ENCODE peak calls at places on chromosomes 3 and 15, in seven cellular contexts. K is stimulated activated CD4-positive, alpha-beta T cell treated with anti-CD3 and anti-CD28 coated beads, TNF-alpha, amount 100 ng/mL, for 24 hours; W is WTC11; N is activated CD4-positive, alpha-beta T cell treated with anti-CD3 and anti-CD28 coated beads, Interleukin-2, amount 50 U/mL, for 24 hours; D is EL; A is GM06990; Q is left ventricle myocardium superior. E is an unnamed sample.

GRCh38 chr3:69084326-69084667 is 440 bp upstream of the ARL6IP5 start:
- DNase-seq in K (no peak), N (no peak), A (no peak), D (peak), Q (no peak), W (no peak), E (no peak)

GRCh38 chr3:147655236-147655635 is 246.1 kb downstream of the ZIC1 start:
- DNase-seq in Q (no peak), D (peak), W (no peak), N (no peak), A (no peak), K (no peak), E (no peak)

GRCh38 chr3:46406786-46407611 is at the start of the genes CCR5AS and CCRL2:
- DNase-seq in K (no peak), N (peak), D (peak), Q (peak), W (no peak), A (peak), E (peak)

GRCh38 chr3:40524222-40524570 is 564 bp upstream of the ZNF621 start:
- DNase-seq in N (no peak), K (no peak), Q (no peak), D (no peak), A (no peak), W (no peak), E (no peak)

GRCh38 chr15:44550256-44550655 is 13.3 kb downstream of the EIF3J start:
- DNase-seq in W (no peak), A (no peak), K (no peak), Q (no peak), N (no peak), D (peak), E (no peak)

GRCh38 chr3:69368129-69368741 is 17.7 kb downstream of the FRMD4B start:
- DNase-seq in W (no peak), K (no peak), D (peak), Q (no peak), N (no peak), A (peak), E (peak)

GRCh38 chr15:36372968-36373367 is 206.5 kb upstream of the CDIN1 start:
- DNase-seq in Q (no peak), K (no peak), A (no peak), N (no peak), W (no peak), D (no peak), E (no peak)

GRCh38 chr15:48803877-48804276 is 7.0 kb downstream of the CEP152 start:
- DNase-seq in Q (no peak), K (no peak), W (no peak), A (no peak), D (peak), N (no peak), E (no peak)

GRCh38 chr3:173411288-173412064 is 13.9 kb downstream of the NLGN1 start:
- DNase-seq in W (no peak), D (peak), K (no peak), A (no peak), N (no peak), Q (no peak), E (no peak)

GRCh38 chr3:134485075-134485536 is 679 bp downstream of the ANAPC13 start:
- DNase-seq in D (no peak), W (no peak), Q (no peak), N (peak), K (no peak), A (no peak), E (peak)

GRCh38 chr3:27253831-27254230 is 115.4 kb downstream of the NEK10 start:
- DNase-seq in N (no peak), K (no peak), W (peak), D (peak), Q (no peak), A (no peak), E (peak)

GRCh38 chr3:41574900-41575299 is 375.6 kb downstream of the CTNNB1 start:
- DNase-seq in N (no peak), D (no peak), W (no peak), Q (no peak), K (no peak), A (no peak), E (no peak)

GRCh38 chr3:195030791-195031321 is 240.1 kb downstream of the XXYLT1 start:
- DNase-seq in D (peak), Q (no peak), K (no peak), A (no peak), N (no peak), W (no peak), E (no peak)

GRCh38 chr3:175552929-175553328 is 693.8 kb downstream of the NAALADL2 start:
- DNase-seq in D (no peak), Q (no peak), K (no peak), A (no peak), W (no peak), N (no peak), E (no peak)

GRCh38 chr15:57205999-57206398 is 170.3 kb upstream of the CGNL1 start:
- DNase-seq in D (no peak), W (no peak), K (no peak), N (no peak), Q (no peak), A (no peak), E (no peak)

GRCh38 chr3:1118074-1118473 is 25.2 kb downstream of the CNTN6 start:
- DNase-seq in A (no peak), W (no peak), D (no peak), K (no peak), Q (no peak), N (no peak), E (no peak)

GRCh38 chr3:106850429-106850828 is 526.8 kb upstream of the CCDC54 start:
- DNase-seq in Q (no peak), D (peak), K (no peak), A (no peak), N (no peak), W (no peak), E (no peak)

GRCh38 chr15:42704492-42704926 is 32.4 kb downstream of the CDAN1 start:
- DNase-seq in D (peak), A (peak), N (peak), Q (peak), K (peak), W (peak), E (peak)

GRCh38 chr3:30343067-30343831 is 263.2 kb upstream of the TGFBR2 start:
- DNase-seq in N (no peak), D (no peak), K (no peak), Q (no peak), W (no peak), A (no peak), E (no peak)

GRCh38 chr3:111764645-111765091 is 94.4 kb upstream of the PHLDB2 start:
- DNase-seq in D (peak), N (no peak), A (no peak), Q (no peak), W (no peak), K (no peak), E (no peak)

GRCh38 chr3:52779411-52780297 is 2.3 kb downstream of the ITIH1 start:
- DNase-seq in Q (no peak), N (no peak), K (no peak), A (peak), D (no peak), W (peak), E (peak)

GRCh38 chr15:84840255-84840654 is 23.1 kb downstream of the ALPK3 start:
- DNase-seq in K (no peak), D (no peak), W (no peak), A (no peak), N (no peak), Q (peak), E (no peak)

E was measured in GM13977.